ENCODE peak calls at places on chromosome 11, in ten cellular contexts. Z is neural crest cell, Y is ovary, S is esophagus squamous epithelium, U is cardiac muscle cell, O is PC-3, T is HFFc6, R is sigmoid colon, D is fibroblast of lung, X is astrocyte of the spinal cord. A is an unnamed sample.

GRCh38 chr11:72781313-72782080 is 12.3 kb downstream of the STARD10 start:
- DNase-seq in Z (no peak), Y (peak), S (no peak), U (peak), O (peak), T (no peak), R (no peak), D (no peak), X (no peak), A (no peak)

GRCh38 chr11:20310596-20311394 is 52.7 kb upstream of the HTATIP2 start:
- DNase-seq in Z (no peak), Y (no peak), S (no peak), U (no peak), O (no peak), T (no peak), R (no peak), D (no peak), X (no peak), A (no peak)

GRCh38 chr11:13440100-13440855 is 22.7 kb downstream of the BTBD10 start:
- DNase-seq in Z (no peak), Y (no peak), S (no peak), U (peak), O (peak), T (peak), R (no peak), D (peak), X (peak), A (peak)

GRCh38 chr11:61962213-61963015 is 5.0 kb downstream of the FTH1 start:
- DNase-seq in Z (no peak), Y (peak), S (no peak), U (no peak), O (no peak), T (no peak), R (no peak), D (no peak), X (no peak), A (peak)

GRCh38 chr11:128472128-128473110 is 114.9 kb downstream of the ETS1 start:
- DNase-seq in Z (no peak), Y (peak), S (no peak), U (no peak), O (peak), T (peak), R (no peak), D (peak), X (peak), A (peak)

GRCh38 chr11:126344291-126344970 is 11.1 kb upstream of the ST3GAL4 start:
- DNase-seq in Z (no peak), Y (peak), S (no peak), U (no peak), O (no peak), T (no peak), R (no peak), D (no peak), X (no peak), A (no peak)

GRCh38 chr11:111596319-111596718 is 5.9 kb upstream of the SIK2 start:
- DNase-seq in Z (no peak), Y (no peak), S (no peak), U (no peak), O (no peak), T (no peak), R (no peak), D (no peak), X (no peak), A (no peak)

GRCh38 chr11:126817096-126817495 is 183.5 kb downstream of the KIRREL3 start:
- DNase-seq in Z (no peak), Y (no peak), S (no peak), U (no peak), O (no peak), T (peak), R (no peak), D (peak), X (peak), A (no peak)

GRCh38 chr11:1109101-1109917 is 34.6 kb downstream of the MUC2 start:
- DNase-seq in Z (no peak), Y (no peak), S (no peak), U (no peak), O (no peak), T (no peak), R (no peak), D (no peak), X (no peak), A (no peak)

GRCh38 chr11:117796456-117797428 is at the start of gene DSCAML1:
- DNase-seq in Z (peak), Y (peak), S (no peak), U (peak), O (no peak), T (no peak), R (no peak), D (no peak), X (no peak), A (no peak)

GRCh38 chr11:33197915-33198727 is 36.8 kb upstream of the CSTF3 start:
- DNase-seq in Z (no peak), Y (no peak), S (no peak), U (no peak), O (no peak), T (no peak), R (no peak), D (no peak), X (no peak), A (peak)

GRCh38 chr11:1084561-1085439 is 10.1 kb downstream of the MUC2 start:
- DNase-seq in Z (no peak), Y (peak), S (no peak), U (no peak), O (no peak), T (no peak), R (peak), D (no peak), X (no peak), A (no peak)

GRCh38 chr11:125743681-125744080 is 2.4 kb upstream of the PATE1 start:
- DNase-seq in Z (no peak), Y (no peak), S (no peak), U (no peak), O (no peak), T (peak), R (no peak), D (no peak), X (no peak), A (no peak)

GRCh38 chr11:116736763-116737162 is 36.0 kb downstream of the BUD13 start:
- DNase-seq in Z (no peak), Y (no peak), S (no peak), U (no peak), O (peak), T (peak), R (no peak), D (no peak), X (no peak), A (no peak)

GRCh38 chr11:10500757-10501684 is 40.0 kb downstream of the RNF141 start:
- DNase-seq in Z (no peak), Y (no peak), S (no peak), U (no peak), O (no peak), T (no peak), R (no peak), D (no peak), X (no peak), A (no peak)

GRCh38 chr11:105975128-105975527 is 46.9 kb downstream of the MSANTD4 start:
- DNase-seq in Z (no peak), Y (no peak), S (no peak), U (no peak), O (peak), T (no peak), R (no peak), D (peak), X (peak), A (peak)

GRCh38 chr11:2509481-2510001 is 64.7 kb downstream of the KCNQ1 start:
- DNase-seq in Z (no peak), Y (no peak), S (no peak), U (no peak), O (no peak), T (no peak), R (peak), D (no peak), X (no peak), A (no peak)

GRCh38 chr11:12224537-12224893 is 114.1 kb downstream of the MICAL2 start:
- DNase-seq in Z (no peak), Y (no peak), S (peak), U (no peak), O (peak), T (no peak), R (peak), D (peak), X (peak), A (peak)

GRCh38 chr11:70619591-70619990 is 221.3 kb downstream of the CTTN start:
- DNase-seq in Z (no peak), Y (no peak), S (no peak), U (no peak), O (no peak), T (no peak), R (no peak), D (no peak), X (no peak), A (no peak)

GRCh38 chr11:86580535-86580934 is 91.9 kb downstream of the ME3 start:
- DNase-seq in Z (no peak), Y (no peak), S (no peak), U (no peak), O (no peak), T (no peak), R (no peak), D (no peak), X (no peak), A (no peak)

GRCh38 chr11:69339916-69340565 is 46.1 kb downstream of the MYEOV start:
- DNase-seq in Z (no peak), Y (no peak), S (no peak), U (no peak), O (no peak), T (no peak), R (no peak), D (no peak), X (no peak), A (no peak)

GRCh38 chr11:72160319-72160718 is 24.8 kb downstream of the FOLR3 start:
- DNase-seq in Z (no peak), Y (no peak), S (no peak), U (no peak), O (no peak), T (no peak), R (no peak), D (no peak), X (no peak), A (peak)

GRCh38 chr11:126482586-126483108 is 127.2 kb downstream of the ST3GAL4 start:
- DNase-seq in Z (no peak), Y (peak), S (no peak), U (no peak), O (no peak), T (no peak), R (peak), D (no peak), X (no peak), A (no peak)

GRCh38 chr11:44199298-44199697 is 103.8 kb downstream of the EXT2 start:
- DNase-seq in Z (no peak), Y (no peak), S (no peak), U (no peak), O (no peak), T (no peak), R (no peak), D (no peak), X (no peak), A (no peak)

GRCh38 chr11:63837027-63837688 is 1.8 kb upstream of the MARK2 start:
- DNase-seq in Z (peak), Y (peak), S (no peak), U (peak), O (peak), T (peak), R (peak), D (peak), X (peak), A (peak)

GRCh38 chr11:1221848-1222311 is 986 bp upstream of the MUC5B start:
- DNase-seq in Z (no peak), Y (peak), S (no peak), U (no peak), O (no peak), T (no peak), R (peak), D (no peak), X (no peak), A (no peak)

GRCh38 chr11:14644396-14645246 is 1.0 kb downstream of the PDE3B start:
- DNase-seq in Z (peak), Y (peak), S (no peak), U (peak), O (no peak), T (no peak), R (peak), D (peak), X (peak), A (peak)

GRCh38 chr11:44893250-44894216 is 57.1 kb downstream of the TP53I11 start:
- DNase-seq in Z (no peak), Y (peak), S (no peak), U (no peak), O (no peak), T (no peak), R (peak), D (no peak), X (no peak), A (peak)

GRCh38 chr11:3077174-3077839 is 20.1 kb upstream of the CARS1 start:
- DNase-seq in Z (no peak), Y (no peak), S (no peak), U (no peak), O (no peak), T (no peak), R (no peak), D (no peak), X (no peak), A (no peak)

GRCh38 chr11:69099193-69099592 is 50.5 kb downstream of the TPCN2 start:
- DNase-seq in Z (no peak), Y (no peak), S (no peak), U (no peak), O (peak), T (no peak), R (no peak), D (no peak), X (no peak), A (no peak)

GRCh38 chr11:70397983-70398833 is at the start of gene CTTN:
- DNase-seq in Z (peak), Y (peak), S (no peak), U (peak), O (peak), T (peak), R (peak), D (peak), X (peak), A (peak)

DNA sequence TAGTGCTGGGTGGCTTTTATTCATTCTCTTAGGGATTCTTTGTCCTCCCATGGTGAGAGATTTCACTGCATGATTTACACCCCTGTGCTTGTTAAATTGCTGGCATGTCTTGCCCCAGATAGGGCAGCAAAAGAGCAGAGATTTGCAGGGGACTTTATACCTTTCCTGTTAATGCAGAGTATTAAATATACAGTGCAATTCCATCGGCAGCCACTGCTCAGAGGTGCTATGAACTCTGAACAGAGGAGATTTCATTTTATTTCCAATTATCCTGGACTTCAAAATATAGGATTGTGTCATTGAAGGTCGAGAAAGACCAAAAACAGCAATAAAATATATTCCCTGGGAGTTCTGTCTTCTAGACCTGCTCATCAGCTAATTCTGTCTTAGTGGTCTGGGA is 263.4 kb upstream of the NCAM1 start:
- DNase-seq in Z (no peak), Y (no peak), S (no peak), U (no peak), O (no peak), T (no peak), R (no peak), D (no peak), X (no peak), A (no peak)
- TF ChIP-seq CTCF in Z (peak), Y (no peak), S (no peak), U (no peak), O (peak), T (no peak), R (no peak), D (no peak), X (no peak), A (no peak)

GRCh38 chr11:68022531-68022930 is 8.0 kb upstream of the NDUFS8 start:
- DNase-seq in Z (no peak), Y (no peak), S (no peak), U (no peak), O (no peak), T (no peak), R (no peak), D (no peak), X (no peak), A (no peak)

GRCh38 chr11:68019486-68019885 is 9.4 kb downstream of the ALDH3B1 start:
- DNase-seq in Z (no peak), Y (no peak), S (no peak), U (no peak), O (no peak), T (no peak), R (no peak), D (no peak), X (no peak), A (no peak)

GRCh38 chr11:68020575-68020974 is 9.9 kb upstream of the NDUFS8 start:
- DNase-seq in Z (no peak), Y (no peak), S (no peak), U (peak), O (peak), T (no peak), R (no peak), D (no peak), X (no peak), A (peak)

GRCh38 chr11:68018730-68019190 is 8.6 kb downstream of the ALDH3B1 start:
- DNase-seq in Z (no peak), Y (no peak), S (no peak), U (no peak), O (no peak), T (no peak), R (no peak), D (no peak), X (no peak), A (no peak)

GRCh38 chr11:68021167-68021787 is 9.2 kb upstream of the NDUFS8 start:
- DNase-seq in Z (no peak), Y (no peak), S (no peak), U (peak), O (peak), T (no peak), R (no peak), D (no peak), X (no peak), A (no peak)
- TF ChIP-seq CTCF in Z (peak), Y (no peak), S (no peak), U (peak), O (peak), T (no peak), R (no peak), D (peak), X (peak), A (peak)

DNA sequence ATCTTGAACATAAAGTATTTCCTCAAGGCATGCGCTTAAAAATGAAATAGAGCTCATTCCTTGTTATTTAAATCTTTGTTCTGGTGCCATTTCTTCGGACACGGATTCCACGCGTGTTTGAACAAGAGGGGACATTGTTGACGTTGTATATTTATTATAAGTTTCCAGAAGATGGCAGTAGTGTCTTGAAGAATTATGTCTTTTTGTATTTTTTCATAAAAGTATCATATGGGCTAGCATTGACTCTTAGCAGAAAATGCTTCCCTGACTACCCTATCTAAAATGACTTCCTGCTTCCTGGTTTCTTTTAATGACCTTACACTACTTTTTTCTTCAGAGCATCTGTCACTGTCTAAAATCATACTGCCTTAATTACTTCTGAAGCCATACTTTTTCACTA is 20.4 kb downstream of the BIRC2 start:
- DNase-seq in Z (no peak), Y (no peak), S (no peak), U (no peak), O (peak), T (no peak), R (no peak), D (peak), X (peak), A (no peak)
- TF ChIP-seq CTCF in Z (no peak), Y (no peak), S (no peak), U (peak), O (peak), T (peak), R (no peak), D (peak), X (no peak), A (no peak)

DNA sequence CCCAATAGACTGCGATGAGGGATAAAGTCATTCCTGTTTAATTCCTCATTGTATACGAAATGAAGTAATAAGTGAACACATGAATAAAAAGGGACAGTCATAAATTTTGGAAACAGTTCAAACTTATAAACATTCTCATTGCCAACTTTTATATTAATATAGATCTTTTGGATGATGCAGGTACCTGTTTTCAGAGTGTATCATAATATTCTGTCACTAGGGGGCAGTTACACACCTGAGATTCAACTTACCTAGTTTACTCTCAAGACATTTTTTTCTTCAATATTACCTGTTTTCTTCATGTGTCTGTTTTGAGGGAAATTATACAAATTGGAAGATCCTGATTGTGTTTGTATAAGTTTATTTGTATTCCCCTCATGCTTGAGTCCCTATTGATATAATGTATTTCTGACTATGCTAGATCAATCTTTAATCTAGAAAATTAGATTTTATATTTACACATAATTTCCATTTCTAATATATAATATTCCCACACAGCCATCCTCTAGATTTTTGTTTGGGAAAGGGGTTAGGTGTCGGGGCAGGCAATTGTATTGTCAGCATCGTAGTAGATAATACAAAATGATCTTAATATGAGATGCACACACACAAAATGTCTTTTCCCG is 18.3 kb downstream of the FDX1 start:
- DNase-seq in Z (no peak), Y (no peak), S (no peak), U (no peak), O (peak), T (no peak), R (no peak), D (no peak), X (no peak), A (no peak)
- TF ChIP-seq CTCF in Z (peak), Y (peak), S (peak), U (peak), O (peak), T (peak), R (no peak), D (peak), X (peak), A (peak)

GRCh38 chr11:7498193-7498592 is 12.9 kb downstream of the OLFML1 start:
- DNase-seq in Z (no peak), Y (no peak), S (no peak), U (no peak), O (no peak), T (no peak), R (no peak), D (no peak), X (no peak), A (no peak)
- TF ChIP-seq CTCF in Z (no peak), Y (no peak), S (no peak), U (no peak), O (no peak), T (no peak), R (no peak), D (no peak), X (no peak), A (no peak)

DNA sequence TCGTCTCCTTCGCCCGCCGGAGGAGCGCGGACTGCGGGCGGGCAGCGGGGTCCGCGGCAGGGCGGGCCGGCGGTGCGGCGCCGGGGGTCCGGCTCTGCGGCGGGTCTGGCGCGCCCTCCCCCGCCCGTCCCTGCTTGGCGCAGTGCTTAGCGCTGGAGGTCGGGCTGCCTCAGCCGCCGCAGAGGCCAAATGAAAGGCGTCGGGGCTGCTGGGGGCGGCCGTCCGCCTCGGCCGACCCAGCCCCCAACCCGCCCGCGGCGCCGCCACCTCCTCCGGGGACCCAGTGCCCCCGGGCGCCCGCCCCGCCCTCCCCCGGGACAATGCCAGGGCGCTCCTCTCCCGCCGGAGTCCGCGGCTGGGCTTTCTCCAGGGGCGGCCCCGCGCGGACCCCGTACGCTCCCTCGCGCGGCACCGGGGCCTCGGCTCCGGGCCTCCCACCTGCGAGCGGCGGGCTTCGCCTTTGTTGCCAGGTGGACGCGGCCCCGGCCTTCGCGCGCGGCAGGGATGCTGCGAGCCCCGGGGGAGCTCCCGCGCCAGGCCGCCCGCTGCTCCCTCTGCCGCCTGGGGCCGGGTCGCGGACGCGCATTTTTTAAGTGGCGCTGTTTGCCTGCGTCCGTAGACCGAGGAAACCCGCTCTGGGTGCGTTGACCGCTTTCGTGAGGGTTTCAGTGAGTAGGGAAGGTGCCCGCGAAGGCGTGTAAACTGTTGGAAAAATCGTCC is 575 bp downstream of the APLP2 start:
- DNase-seq in Z (peak), Y (peak), S (no peak), U (peak), O (peak), T (peak), R (peak), D (peak), X (peak), A (peak)
- TF ChIP-seq CTCF in Z (peak), Y (no peak), S (no peak), U (peak), O (peak), T (peak), R (no peak), D (peak), X (peak), A (peak)